ENCODE peak calls at places on chromosomes 12 and 14, in seven cellular contexts. One of them, this sample, is unnamed.

GRCh38 chr14:59148334-59148900 is 40.0 kb upstream of the DAAM1 start:
- DNase-seq in T-helper 1 cell: no peak
- DNase-seq in endodermal cell: no peak
- DNase-seq in CD4-positive, CD25-positive, alpha-beta regulatory T cell: no peak
- DNase-seq in T-helper 9 cell: no peak
- DNase-seq in stimulated activated CD4-positive, alpha-beta T cell treated with anti-CD3 and anti-CD28 coated beads, Interleukin-15, amount 100 ng/mL, for 24 hours: no peak
- DNase-seq in EH: no peak
- DNase-seq in this sample: no peak

GRCh38 chr12:49018282-49019119 is at the start of gene PRKAG1:
- DNase-seq in T-helper 1 cell: peak
- DNase-seq in endodermal cell: peak
- DNase-seq in CD4-positive, CD25-positive, alpha-beta regulatory T cell: peak
- DNase-seq in T-helper 9 cell: peak
- DNase-seq in stimulated activated CD4-positive, alpha-beta T cell treated with anti-CD3 and anti-CD28 coated beads, Interleukin-15, amount 100 ng/mL, for 24 hours: peak
- DNase-seq in EH: peak
- DNase-seq in this sample: peak

GRCh38 chr12:111758120-111758561 is 8.6 kb upstream of the ALDH2 start:
- DNase-seq in T-helper 1 cell: no peak
- DNase-seq in endodermal cell: peak
- DNase-seq in CD4-positive, CD25-positive, alpha-beta regulatory T cell: no peak
- DNase-seq in T-helper 9 cell: no peak
- DNase-seq in stimulated activated CD4-positive, alpha-beta T cell treated with anti-CD3 and anti-CD28 coated beads, Interleukin-15, amount 100 ng/mL, for 24 hours: no peak
- DNase-seq in EH: no peak
- DNase-seq in this sample: no peak

GRCh38 chr12:51700887-51701286 is 109.9 kb downstream of the SCN8A start:
- DNase-seq in T-helper 1 cell: no peak
- DNase-seq in endodermal cell: no peak
- DNase-seq in CD4-positive, CD25-positive, alpha-beta regulatory T cell: no peak
- DNase-seq in T-helper 9 cell: no peak
- DNase-seq in stimulated activated CD4-positive, alpha-beta T cell treated with anti-CD3 and anti-CD28 coated beads, Interleukin-15, amount 100 ng/mL, for 24 hours: no peak
- DNase-seq in EH: no peak
- DNase-seq in this sample: no peak

GRCh38 chr12:102478416-102479098 is 1.8 kb downstream of the IGF1 start:
- DNase-seq in T-helper 1 cell: no peak
- DNase-seq in endodermal cell: peak
- DNase-seq in CD4-positive, CD25-positive, alpha-beta regulatory T cell: peak
- DNase-seq in T-helper 9 cell: no peak
- DNase-seq in stimulated activated CD4-positive, alpha-beta T cell treated with anti-CD3 and anti-CD28 coated beads, Interleukin-15, amount 100 ng/mL, for 24 hours: peak
- DNase-seq in EH: peak
- DNase-seq in this sample: no peak

GRCh38 chr12:11581179-11581755 is 68.2 kb upstream of the ETV6 start:
- DNase-seq in T-helper 1 cell: no peak
- DNase-seq in endodermal cell: peak
- DNase-seq in CD4-positive, CD25-positive, alpha-beta regulatory T cell: peak
- DNase-seq in T-helper 9 cell: peak
- DNase-seq in stimulated activated CD4-positive, alpha-beta T cell treated with anti-CD3 and anti-CD28 coated beads, Interleukin-15, amount 100 ng/mL, for 24 hours: peak
- DNase-seq in EH: peak
- DNase-seq in this sample: peak

GRCh38 chr12:127785535-127785934 is 481.4 kb upstream of the TMEM132C start:
- DNase-seq in T-helper 1 cell: no peak
- DNase-seq in endodermal cell: no peak
- DNase-seq in CD4-positive, CD25-positive, alpha-beta regulatory T cell: no peak
- DNase-seq in T-helper 9 cell: no peak
- DNase-seq in stimulated activated CD4-positive, alpha-beta T cell treated with anti-CD3 and anti-CD28 coated beads, Interleukin-15, amount 100 ng/mL, for 24 hours: no peak
- DNase-seq in EH: peak
- DNase-seq in this sample: no peak

GRCh38 chr12:19695244-19696098 is 256.2 kb downstream of the AEBP2 start:
- DNase-seq in T-helper 1 cell: no peak
- DNase-seq in endodermal cell: no peak
- DNase-seq in CD4-positive, CD25-positive, alpha-beta regulatory T cell: no peak
- DNase-seq in T-helper 9 cell: no peak
- DNase-seq in stimulated activated CD4-positive, alpha-beta T cell treated with anti-CD3 and anti-CD28 coated beads, Interleukin-15, amount 100 ng/mL, for 24 hours: no peak
- DNase-seq in EH: peak
- DNase-seq in this sample: no peak

GRCh38 chr14:37515761-37516160 is 79.3 kb downstream of the FOXA1 start:
- DNase-seq in T-helper 1 cell: no peak
- DNase-seq in endodermal cell: no peak
- DNase-seq in CD4-positive, CD25-positive, alpha-beta regulatory T cell: no peak
- DNase-seq in T-helper 9 cell: no peak
- DNase-seq in stimulated activated CD4-positive, alpha-beta T cell treated with anti-CD3 and anti-CD28 coated beads, Interleukin-15, amount 100 ng/mL, for 24 hours: no peak
- DNase-seq in EH: no peak
- DNase-seq in this sample: no peak

GRCh38 chr14:61101803-61102548 is 120.9 kb downstream of the SLC38A6 start:
- DNase-seq in T-helper 1 cell: no peak
- DNase-seq in endodermal cell: peak
- DNase-seq in CD4-positive, CD25-positive, alpha-beta regulatory T cell: peak
- DNase-seq in T-helper 9 cell: no peak
- DNase-seq in stimulated activated CD4-positive, alpha-beta T cell treated with anti-CD3 and anti-CD28 coated beads, Interleukin-15, amount 100 ng/mL, for 24 hours: no peak
- DNase-seq in EH: peak
- DNase-seq in this sample: no peak

GRCh38 chr14:68397827-68398226 is 395.0 kb downstream of the ZFP36L1 start:
- DNase-seq in T-helper 1 cell: no peak
- DNase-seq in endodermal cell: no peak
- DNase-seq in CD4-positive, CD25-positive, alpha-beta regulatory T cell: no peak
- DNase-seq in T-helper 9 cell: no peak
- DNase-seq in stimulated activated CD4-positive, alpha-beta T cell treated with anti-CD3 and anti-CD28 coated beads, Interleukin-15, amount 100 ng/mL, for 24 hours: no peak
- DNase-seq in EH: peak
- DNase-seq in this sample: peak

GRCh38 chr14:37571391-37571790 is 23.7 kb downstream of the FOXA1 start:
- DNase-seq in T-helper 1 cell: no peak
- DNase-seq in endodermal cell: no peak
- DNase-seq in CD4-positive, CD25-positive, alpha-beta regulatory T cell: no peak
- DNase-seq in T-helper 9 cell: no peak
- DNase-seq in stimulated activated CD4-positive, alpha-beta T cell treated with anti-CD3 and anti-CD28 coated beads, Interleukin-15, amount 100 ng/mL, for 24 hours: no peak
- DNase-seq in EH: no peak
- DNase-seq in this sample: no peak

GRCh38 chr12:11067514-11067913 is 5.4 kb upstream of the TAS2R46 start:
- DNase-seq in T-helper 1 cell: no peak
- DNase-seq in endodermal cell: no peak
- DNase-seq in CD4-positive, CD25-positive, alpha-beta regulatory T cell: no peak
- DNase-seq in T-helper 9 cell: no peak
- DNase-seq in stimulated activated CD4-positive, alpha-beta T cell treated with anti-CD3 and anti-CD28 coated beads, Interleukin-15, amount 100 ng/mL, for 24 hours: no peak
- DNase-seq in EH: peak
- DNase-seq in this sample: no peak

GRCh38 chr14:100547633-100548294 is 39.5 kb downstream of the BEGAIN start:
- DNase-seq in T-helper 1 cell: no peak
- DNase-seq in endodermal cell: no peak
- DNase-seq in CD4-positive, CD25-positive, alpha-beta regulatory T cell: peak
- DNase-seq in T-helper 9 cell: peak
- DNase-seq in stimulated activated CD4-positive, alpha-beta T cell treated with anti-CD3 and anti-CD28 coated beads, Interleukin-15, amount 100 ng/mL, for 24 hours: peak
- DNase-seq in EH: peak
- DNase-seq in this sample: no peak

GRCh38 chr14:50055461-50056228 is 60.7 kb downstream of the VCPKMT start:
- DNase-seq in T-helper 1 cell: no peak
- DNase-seq in endodermal cell: no peak
- DNase-seq in CD4-positive, CD25-positive, alpha-beta regulatory T cell: no peak
- DNase-seq in T-helper 9 cell: no peak
- DNase-seq in stimulated activated CD4-positive, alpha-beta T cell treated with anti-CD3 and anti-CD28 coated beads, Interleukin-15, amount 100 ng/mL, for 24 hours: no peak
- DNase-seq in EH: peak
- DNase-seq in this sample: peak

GRCh38 chr14:68645371-68645770 is 147.5 kb downstream of the ZFP36L1 start:
- DNase-seq in T-helper 1 cell: no peak
- DNase-seq in endodermal cell: no peak
- DNase-seq in CD4-positive, CD25-positive, alpha-beta regulatory T cell: no peak
- DNase-seq in T-helper 9 cell: no peak
- DNase-seq in stimulated activated CD4-positive, alpha-beta T cell treated with anti-CD3 and anti-CD28 coated beads, Interleukin-15, amount 100 ng/mL, for 24 hours: no peak
- DNase-seq in EH: peak
- DNase-seq in this sample: no peak

GRCh38 chr12:51359851-51360250 is 13.4 kb upstream of the CELA1 start:
- DNase-seq in T-helper 1 cell: no peak
- DNase-seq in endodermal cell: no peak
- DNase-seq in CD4-positive, CD25-positive, alpha-beta regulatory T cell: no peak
- DNase-seq in T-helper 9 cell: no peak
- DNase-seq in stimulated activated CD4-positive, alpha-beta T cell treated with anti-CD3 and anti-CD28 coated beads, Interleukin-15, amount 100 ng/mL, for 24 hours: no peak
- DNase-seq in EH: no peak
- DNase-seq in this sample: no peak

GRCh38 chr12:64907097-64907496 is 82.7 kb downstream of the TBC1D30 start:
- DNase-seq in T-helper 1 cell: no peak
- DNase-seq in endodermal cell: no peak
- DNase-seq in CD4-positive, CD25-positive, alpha-beta regulatory T cell: no peak
- DNase-seq in T-helper 9 cell: no peak
- DNase-seq in stimulated activated CD4-positive, alpha-beta T cell treated with anti-CD3 and anti-CD28 coated beads, Interleukin-15, amount 100 ng/mL, for 24 hours: no peak
- DNase-seq in EH: no peak
- DNase-seq in this sample: no peak

GRCh38 chr12:5379737-5380496 is 52.0 kb upstream of the NTF3 start:
- DNase-seq in T-helper 1 cell: no peak
- DNase-seq in endodermal cell: peak
- DNase-seq in CD4-positive, CD25-positive, alpha-beta regulatory T cell: no peak
- DNase-seq in T-helper 9 cell: no peak
- DNase-seq in stimulated activated CD4-positive, alpha-beta T cell treated with anti-CD3 and anti-CD28 coated beads, Interleukin-15, amount 100 ng/mL, for 24 hours: no peak
- DNase-seq in EH: no peak
- DNase-seq in this sample: no peak

GRCh38 chr14:66045572-66046021 is 440.6 kb upstream of the CCDC196 start:
- DNase-seq in T-helper 1 cell: no peak
- DNase-seq in endodermal cell: peak
- DNase-seq in CD4-positive, CD25-positive, alpha-beta regulatory T cell: no peak
- DNase-seq in T-helper 9 cell: no peak
- DNase-seq in stimulated activated CD4-positive, alpha-beta T cell treated with anti-CD3 and anti-CD28 coated beads, Interleukin-15, amount 100 ng/mL, for 24 hours: no peak
- DNase-seq in EH: no peak
- DNase-seq in this sample: no peak

GRCh38 chr12:98572010-98572409 is 21.5 kb upstream of the SLC25A3 start:
- DNase-seq in T-helper 1 cell: no peak
- DNase-seq in endodermal cell: peak
- DNase-seq in CD4-positive, CD25-positive, alpha-beta regulatory T cell: no peak
- DNase-seq in T-helper 9 cell: no peak
- DNase-seq in stimulated activated CD4-positive, alpha-beta T cell treated with anti-CD3 and anti-CD28 coated beads, Interleukin-15, amount 100 ng/mL, for 24 hours: no peak
- DNase-seq in EH: no peak
- DNase-seq in this sample: peak

GRCh38 chr12:99619389-99620158 is 28.0 kb upstream of the GARIN6 start:
- DNase-seq in T-helper 1 cell: no peak
- DNase-seq in endodermal cell: peak
- DNase-seq in CD4-positive, CD25-positive, alpha-beta regulatory T cell: peak
- DNase-seq in T-helper 9 cell: no peak
- DNase-seq in stimulated activated CD4-positive, alpha-beta T cell treated with anti-CD3 and anti-CD28 coated beads, Interleukin-15, amount 100 ng/mL, for 24 hours: no peak
- DNase-seq in EH: peak
- DNase-seq in this sample: peak

GRCh38 chr14:22597265-22597664 is 835 bp upstream of the ABHD4 start:
- DNase-seq in T-helper 1 cell: no peak
- DNase-seq in endodermal cell: peak
- DNase-seq in CD4-positive, CD25-positive, alpha-beta regulatory T cell: no peak
- DNase-seq in T-helper 9 cell: no peak
- DNase-seq in stimulated activated CD4-positive, alpha-beta T cell treated with anti-CD3 and anti-CD28 coated beads, Interleukin-15, amount 100 ng/mL, for 24 hours: no peak
- DNase-seq in EH: no peak
- DNase-seq in this sample: no peak

GRCh38 chr14:69354383-69355154 is 43.5 kb downstream of the ERH start:
- DNase-seq in T-helper 1 cell: no peak
- DNase-seq in endodermal cell: no peak
- DNase-seq in CD4-positive, CD25-positive, alpha-beta regulatory T cell: peak
- DNase-seq in T-helper 9 cell: peak
- DNase-seq in stimulated activated CD4-positive, alpha-beta T cell treated with anti-CD3 and anti-CD28 coated beads, Interleukin-15, amount 100 ng/mL, for 24 hours: peak
- DNase-seq in EH: no peak
- DNase-seq in this sample: no peak

GRCh38 chr14:91835197-91835919 is 32.0 kb downstream of the TC2N start:
- DNase-seq in T-helper 1 cell: no peak
- DNase-seq in endodermal cell: no peak
- DNase-seq in CD4-positive, CD25-positive, alpha-beta regulatory T cell: peak
- DNase-seq in T-helper 9 cell: peak
- DNase-seq in stimulated activated CD4-positive, alpha-beta T cell treated with anti-CD3 and anti-CD28 coated beads, Interleukin-15, amount 100 ng/mL, for 24 hours: peak
- DNase-seq in EH: no peak
- DNase-seq in this sample: no peak

GRCh38 chr14:99245541-99246511 is 26.2 kb downstream of the BCL11B start:
- DNase-seq in T-helper 1 cell: no peak
- DNase-seq in endodermal cell: peak
- DNase-seq in CD4-positive, CD25-positive, alpha-beta regulatory T cell: peak
- DNase-seq in T-helper 9 cell: no peak
- DNase-seq in stimulated activated CD4-positive, alpha-beta T cell treated with anti-CD3 and anti-CD28 coated beads, Interleukin-15, amount 100 ng/mL, for 24 hours: no peak
- DNase-seq in EH: no peak
- DNase-seq in this sample: peak

This sample was measured in SK-N-DZ.